ENCODE peak calls at places on chromosomes 4 and X, in eight cellular contexts. D is T-helper 2 cell, T is dorsolateral prefrontal cortex, Y is glomerular endothelial cell, H is Right ventricle myocardium superior, O is substantia nigra, L is endothelial cell of umbilical vein, A is uterus. N is an unnamed sample.

GRCh38 chr4:8506373-8507250 is 66.0 kb downstream of the TRMT44 start:
- DNase-seq in D (no peak), O (no peak), L (no peak), H (peak; percentile 71), A (peak; percentile 64), T (peak; percentile 40), Y (no peak), N (no peak)

GRCh38 chr4:4296283-4296846 is 6.3 kb downstream of the ZBTB49 start:
- DNase-seq in D (no peak), T (no peak), Y (no peak), H (no peak), O (no peak), A (no peak), L (no peak), N (no peak)

GRCh38 chr4:122423246-122423645 is 33.3 kb downstream of the IL2 start:
- DNase-seq in Y (no peak), H (no peak), O (no peak), A (no peak), L (no peak), D (no peak), T (no peak), N (no peak)

GRCh38 chr4:166091914-166092510 is 219.0 kb downstream of the TLL1 start:
- DNase-seq in T (no peak), A (no peak), O (no peak), Y (peak; percentile 18), H (no peak), L (peak; percentile 43), D (no peak), N (no peak)

GRCh38 chr4:154506253-154506652 is 14.7 kb upstream of the DCHS2 start:
- DNase-seq in H (no peak), Y (no peak), D (no peak), O (no peak), T (no peak), L (peak; percentile 24), A (no peak), N (no peak)

GRCh38 chr4:102901804-102902203 is 33.0 kb downstream of the CISD2 start:
- DNase-seq in Y (no peak), A (no peak), O (no peak), L (no peak), T (no peak), H (no peak), D (no peak), N (no peak)

GRCh38 chrX:22999696-23000223 is at the start of gene DDX53:
- DNase-seq in A (no peak), L (no peak), T (no peak), D (no peak), Y (no peak), H (no peak), O (no peak), N (no peak)

GRCh38 chr4:177673980-177674504 is 231.8 kb upstream of the AGA start:
- DNase-seq in A (no peak), L (no peak), H (no peak), T (no peak), O (no peak), D (no peak), Y (no peak), N (no peak)

GRCh38 chr4:14143892-14144291 is 516.4 kb upstream of the BOD1L1 start:
- DNase-seq in D (no peak), Y (no peak), A (no peak), O (no peak), H (no peak), L (no peak), T (no peak), N (no peak)

GRCh38 chr4:39941682-39942217 is 36.0 kb downstream of the PDS5A start:
- DNase-seq in A (no peak), L (no peak), D (no peak), O (no peak), H (no peak), Y (no peak), T (no peak), N (no peak)

GRCh38 chr4:48190839-48191238 is 56.8 kb upstream of the TXK start:
- DNase-seq in L (no peak), H (no peak), D (no peak), T (no peak), A (no peak), O (no peak), Y (no peak), N (no peak)

GRCh38 chr4:24394041-24394440 is 190.3 kb downstream of the DHX15 start:
- DNase-seq in Y (no peak), D (no peak), H (no peak), O (no peak), T (no peak), A (no peak), L (no peak), N (no peak)

GRCh38 chrX:131445955-131446354 is 97.9 kb upstream of the OR13H1 start:
- DNase-seq in A (no peak), D (no peak), L (no peak), T (no peak), H (no peak), O (no peak), Y (no peak), N (no peak)

GRCh38 chr4:97646997-97647396 is 496.3 kb downstream of the STPG2 start:
- DNase-seq in T (no peak), A (no peak), L (peak; percentile 77), O (no peak), D (no peak), Y (peak; percentile 10), H (peak; percentile 40), N (peak; percentile 15)

GRCh38 chr4:55547918-55548317 is 1.2 kb upstream of the CLOCK start:
- DNase-seq in T (no peak), A (no peak), Y (no peak), O (no peak), L (no peak), H (no peak), D (no peak), N (no peak)

GRCh38 chr4:141196227-141196928 is 24.3 kb upstream of the ZNF330 start:
- DNase-seq in A (no peak), H (no peak), O (no peak), L (no peak), D (no peak), T (no peak), Y (no peak), N (no peak)

GRCh38 chrX:150544835-150545790 is 23.3 kb upstream of the MTM1 start:
- DNase-seq in L (peak; percentile 13), T (no peak), D (no peak), Y (no peak), A (no peak), H (no peak), O (no peak), N (no peak)

GRCh38 chrX:101736651-101737050 is 77.0 kb upstream of the ARMCX2 start:
- DNase-seq in L (no peak), D (no peak), T (no peak), O (no peak), Y (no peak), A (no peak), H (no peak), N (no peak)

GRCh38 chrX:15749642-15750610 is 11.9 kb downstream of the CA5B start:
- DNase-seq in D (peak; percentile 23), O (no peak), L (peak; percentile 44), A (no peak), Y (no peak), T (no peak), H (peak; percentile 45), N (no peak)

GRCh38 chr4:101299899-101300540 is 47.3 kb downstream of the PPP3CA start:
- DNase-seq in L (no peak), Y (no peak), O (no peak), H (no peak), D (no peak), A (no peak), T (no peak), N (no peak)

GRCh38 chrX:18769812-18770573 is 62.5 kb downstream of the PPEF1 start:
- DNase-seq in O (no peak), T (no peak), H (no peak), L (no peak), D (no peak), A (no peak), Y (no peak), N (no peak)

GRCh38 chr4:86981789-86982188 is 47.0 kb downstream of the AFF1 start:
- DNase-seq in O (no peak), H (no peak), Y (no peak), D (no peak), A (no peak), T (no peak), L (no peak), N (no peak)

N was measured in amygdala.